ENCODE peak calls at places on chromosomes 4 and X, in eight cellular contexts. E, L, D, Y, J, Z, C and N are unnamed samples.
A peak's percentile ranks its signal among the peaks of the same experiment; 100 is the strongest.

GRCh38 chr4:89259435-89260028 is 48.1 kb downstream of the GPRIN3 start:
- DNase-seq in E (no peak), J (no peak), D (no peak), C (no peak), L (no peak), Y (no peak), Z (no peak), N (no peak)

GRCh38 chr4:108979754-108980153 is 216.9 kb upstream of the ETNPPL start:
- DNase-seq in E (no peak), Y (no peak), C (no peak), Z (no peak), L (no peak), D (no peak), J (no peak), N (no peak)

GRCh38 chrX:103211012-103211715 is 3.7 kb upstream of the BEX4 start:
- DNase-seq in C (no peak), E (peak; percentile 23), Z (no peak), L (peak; percentile 58), J (no peak), Y (peak; percentile 62), D (no peak), N (peak; percentile 7)

GRCh38 chr4:109754093-109754857 is 24.4 kb upstream of the PLA2G12A start:
- DNase-seq in D (no peak), E (no peak), Z (no peak), Y (peak; percentile 36), J (no peak), L (no peak), C (no peak), N (no peak)

GRCh38 chr4:153465922-153466636 is at the start of gene TMEM131L:
- DNase-seq in E (peak; percentile 78), Y (peak; percentile 71), L (peak; percentile 84), D (peak; percentile 54), Z (peak; percentile 80), J (peak; percentile 80), C (peak; percentile 68), N (peak; percentile 48)

GRCh38 chrX:2485460-2485753 is 15.4 kb downstream of the DHRSX start:
- DNase-seq in D (no peak), E (no peak), Z (no peak), C (no peak), J (no peak), L (no peak), Y (no peak), N (no peak)

GRCh38 chrX:53263597-53264094 is 17.7 kb downstream of the IQSEC2 start:
- DNase-seq in L (peak; percentile 88), D (peak; percentile 84), E (no peak), Z (no peak), Y (peak; percentile 40), J (no peak), C (peak; percentile 72), N (peak; percentile 63)

GRCh38 chr4:187893418-187893817 is 102.2 kb upstream of the ZFP42 start:
- DNase-seq in C (no peak), Z (no peak), D (no peak), L (no peak), J (no peak), E (no peak), Y (no peak), N (no peak)

GRCh38 chrX:41720125-41720780 is 3.7 kb upstream of the GPR82 start:
- DNase-seq in Y (peak; percentile 81), L (peak; percentile 5), Z (no peak), J (no peak), D (no peak), C (no peak), E (no peak), N (no peak)

GRCh38 chrX:150547511-150548115 is 20.8 kb upstream of the MTM1 start:
- DNase-seq in L (peak; percentile 79), C (peak; percentile 37), J (peak; percentile 70), E (peak; percentile 53), Z (peak; percentile 81), Y (no peak), D (peak; percentile 60), N (no peak)

GRCh38 chrX:24343719-24344118 is 16.7 kb upstream of the SUPT20HL1 start:
- DNase-seq in Y (no peak), Z (no peak), E (no peak), J (no peak), D (no peak), C (no peak), L (no peak), N (no peak)

GRCh38 chr4:2753444-2753843 is 2.7 kb downstream of the TNIP2 start:
- DNase-seq in C (no peak), L (no peak), D (no peak), J (no peak), E (no peak), Y (no peak), Z (no peak), N (no peak)

GRCh38 chr4:159013692-159014091 is 89.2 kb upstream of the RAPGEF2 start:
- DNase-seq in E (no peak), Z (no peak), D (no peak), C (no peak), L (no peak), Y (no peak), J (no peak), N (no peak)

GRCh38 chr4:145511913-145512522 is 30.4 kb downstream of the SMAD1 start:
- DNase-seq in E (no peak), J (no peak), D (peak; percentile 8), Y (no peak), L (peak; percentile 56), Z (no peak), C (peak; percentile 9), N (peak; percentile 31)

GRCh38 chr4:41394362-41394960 is 137.7 kb downstream of the UCHL1 start:
- DNase-seq in J (no peak), Y (no peak), C (no peak), D (no peak), E (no peak), L (peak; percentile 16), Z (no peak), N (no peak)

GRCh38 chrX:72230290-72230689 is 8.5 kb downstream of the ERCC6L start:
- DNase-seq in D (no peak), Y (no peak), E (no peak), L (no peak), C (no peak), J (no peak), Z (no peak), N (no peak)

GRCh38 chr4:139815646-139816601 is 150.3 kb downstream of the MGST2 start:
- DNase-seq in J (peak; percentile 56), Y (no peak), Z (peak; percentile 67), C (no peak), L (peak; percentile 94), E (no peak), D (no peak), N (peak; percentile 27)

GRCh38 chr4:112167790-112168189 is 22.5 kb downstream of the FAM241A start:
- DNase-seq in Y (peak; percentile 42), E (no peak), J (no peak), Z (no peak), L (no peak), D (no peak), C (no peak), N (no peak)

GRCh38 chr4:4986856-4987255 is 32.4 kb downstream of the CYTL1 start:
- DNase-seq in E (no peak), C (no peak), L (no peak), D (no peak), J (no peak), Z (no peak), Y (no peak), N (no peak)

GRCh38 chrX:54615109-54615508 is 85.1 kb downstream of the GNL3L start:
- DNase-seq in Z (no peak), D (no peak), J (no peak), E (no peak), L (no peak), C (no peak), Y (no peak), N (no peak)

GRCh38 chr4:38591617-38592337 is 72.2 kb upstream of the KLF3 start:
- DNase-seq in D (no peak), E (no peak), L (peak; percentile 67), Y (no peak), C (no peak), Z (no peak), J (no peak), N (no peak)

GRCh38 chr4:74376888-74377483 is 12.0 kb downstream of the EREG start:
- DNase-seq in Z (no peak), E (peak; percentile 30), Y (no peak), L (peak; percentile 82), D (peak; percentile 68), J (no peak), C (peak; percentile 50), N (peak; percentile 72)

GRCh38 chrX:140299411-140299810 is 205.5 kb downstream of the SOX3 start:
- DNase-seq in Z (no peak), C (no peak), J (no peak), Y (no peak), D (no peak), L (no peak), E (no peak), N (no peak)

GRCh38 chrX:10656214-10656613 is 35.8 kb upstream of the MID1 start:
- DNase-seq in Y (no peak), C (no peak), E (no peak), D (no peak), Z (no peak), L (no peak), J (no peak), N (no peak)

GRCh38 chrX:78075787-78076389 is 28.2 kb upstream of the PGK1 start:
- DNase-seq in E (no peak), C (peak; percentile 54), Y (no peak), J (no peak), L (no peak), Z (no peak), D (no peak), N (no peak)

GRCh38 chrX:139831689-139832456 is 101.0 kb downstream of the ATP11C start:
- DNase-seq in E (no peak), L (peak; percentile 36), D (no peak), C (no peak), J (no peak), Y (no peak), Z (no peak), N (peak; percentile 69)

GRCh38 chr4:19030048-19030447 is 1008.5 kb upstream of the LCORL start:
- DNase-seq in Z (no peak), E (peak; percentile 22), Y (no peak), D (no peak), C (peak; percentile 14), L (no peak), J (no peak), N (no peak)

GRCh38 chr4:161393614-161394013 is 770.2 kb downstream of the FSTL5 start:
- DNase-seq in J (no peak), D (no peak), C (no peak), Y (no peak), E (no peak), L (no peak), Z (no peak), N (no peak)

GRCh38 chrX:38275615-38276014 is 51.7 kb downstream of the RPGR start:
- DNase-seq in C (peak; percentile 71), D (peak; percentile 6), E (no peak), Z (no peak), L (peak; percentile 90), Y (no peak), J (no peak), N (peak; percentile 25)

GRCh38 chr4:76373919-76374552 is 46.9 kb downstream of the CCDC158 start:
- DNase-seq in L (peak; percentile 70), Z (no peak), J (no peak), E (no peak), Y (no peak), C (no peak), D (no peak), N (peak; percentile 49)

GRCh38 chr4:118765399-118765798 is 70.5 kb downstream of the SEC24D start:
- DNase-seq in L (peak; percentile 97), J (no peak), Z (no peak), Y (no peak), D (no peak), C (no peak), E (no peak), N (peak; percentile 93)

GRCh38 chr4:112213091-112213490 is 18.5 kb upstream of the AP1AR start:
- DNase-seq in E (no peak), J (no peak), C (no peak), Y (no peak), Z (no peak), L (peak; percentile 22), D (no peak), N (no peak)

GRCh38 chrX:64350521-64350920 is 44.7 kb downstream of the MTMR8 start:
- DNase-seq in J (no peak), Y (no peak), D (no peak), C (no peak), Z (no peak), L (no peak), E (no peak), N (no peak)